ENCODE peak calls at places on chromosomes 11 and 22, in four cellular contexts. One of them, this sample, is unnamed.
A peak's percentile ranks its signal among the peaks of the same experiment; 100 is the strongest.

GRCh38 chr11:79290766-79291165 is 150.1 kb downstream of the TENM4 start:
- DNase-seq in AG09309: no peak
- DNase-seq in AG04450: no peak
- DNase-seq in NB4: no peak
- DNase-seq in this sample: no peak

GRCh38 chr11:25298450-25298849 is 801.6 kb downstream of the LUZP2 start:
- DNase-seq in AG09309: no peak
- DNase-seq in AG04450: no peak
- DNase-seq in NB4: no peak
- DNase-seq in this sample: no peak

GRCh38 chr11:93001812-93002211 is 32.4 kb downstream of the MTNR1B start:
- DNase-seq in AG09309: no peak
- DNase-seq in AG04450: no peak
- DNase-seq in NB4: no peak
- DNase-seq in this sample: no peak

GRCh38 chr11:119134389-119134978 is 13.1 kb downstream of the HINFP start:
- DNase-seq in AG09309: no peak
- DNase-seq in AG04450: no peak
- DNase-seq in NB4: peak; percentile 57
- DNase-seq in this sample: no peak

GRCh38 chr22:45731041-45731797 is 59.6 kb downstream of the ATXN10 start:
- DNase-seq in AG09309: no peak
- DNase-seq in AG04450: no peak
- DNase-seq in NB4: no peak
- DNase-seq in this sample: no peak

GRCh38 chr11:819943-820649 is 1.4 kb downstream of the PNPLA2 start:
- DNase-seq in AG09309: no peak
- DNase-seq in AG04450: no peak
- DNase-seq in NB4: peak; percentile 93
- DNase-seq in this sample: peak; percentile 91

GRCh38 chr22:47434336-47435203 is 672.1 kb downstream of the TBC1D22A start:
- DNase-seq in AG09309: no peak
- DNase-seq in AG04450: no peak
- DNase-seq in NB4: no peak
- DNase-seq in this sample: peak; percentile 36

GRCh38 chr11:121807051-121807450 is 309.0 kb downstream of the BLID start:
- DNase-seq in AG09309: no peak
- DNase-seq in AG04450: no peak
- DNase-seq in NB4: no peak
- DNase-seq in this sample: no peak

GRCh38 chr22:49262167-49262566 is 565.5 kb downstream of the BRD1 start:
- DNase-seq in AG09309: no peak
- DNase-seq in AG04450: no peak
- DNase-seq in NB4: no peak
- DNase-seq in this sample: no peak

GRCh38 chr11:117925198-117925925 is 3.8 kb downstream of the TMPRSS13 start:
- DNase-seq in AG09309: no peak
- DNase-seq in AG04450: no peak
- DNase-seq in NB4: no peak
- DNase-seq in this sample: no peak

GRCh38 chr11:15911377-15912044 is 444.8 kb downstream of the SOX6 start:
- DNase-seq in AG09309: no peak
- DNase-seq in AG04450: peak; percentile 46
- DNase-seq in NB4: no peak
- DNase-seq in this sample: peak; percentile 76

GRCh38 chr11:119120639-119121007 is 757 bp upstream of the HINFP start:
- DNase-seq in AG09309: no peak
- DNase-seq in AG04450: peak; percentile 53
- DNase-seq in NB4: peak; percentile 39
- DNase-seq in this sample: no peak

GRCh38 chr22:27491888-27492287 is 309.7 kb downstream of the MN1 start:
- DNase-seq in AG09309: no peak
- DNase-seq in AG04450: no peak
- DNase-seq in NB4: no peak
- DNase-seq in this sample: no peak

GRCh38 chr11:99614353-99614752 is 593.6 kb downstream of the CNTN5 start:
- DNase-seq in AG09309: no peak
- DNase-seq in AG04450: no peak
- DNase-seq in NB4: no peak
- DNase-seq in this sample: no peak

GRCh38 chr11:87180743-87181142 is 143.0 kb downstream of the TMEM135 start:
- DNase-seq in AG09309: peak; percentile 14
- DNase-seq in AG04450: no peak
- DNase-seq in NB4: no peak
- DNase-seq in this sample: no peak

GRCh38 chr11:122758974-122759373 is 79.3 kb upstream of the CRTAM start:
- DNase-seq in AG09309: no peak
- DNase-seq in AG04450: no peak
- DNase-seq in NB4: no peak
- DNase-seq in this sample: no peak

GRCh38 chr11:10930961-10931760 is 73.3 kb upstream of the ZBED5 start:
- DNase-seq in AG09309: no peak
- DNase-seq in AG04450: peak; percentile 49
- DNase-seq in NB4: peak; percentile 72
- DNase-seq in this sample: peak; percentile 68

GRCh38 chr11:110584150-110584549 is 128.1 kb downstream of the ARHGAP20 start:
- DNase-seq in AG09309: no peak
- DNase-seq in AG04450: no peak
- DNase-seq in NB4: no peak
- DNase-seq in this sample: no peak

GRCh38 chr22:48832592-48832991 is 995.1 kb downstream of the BRD1 start:
- DNase-seq in AG09309: no peak
- DNase-seq in AG04450: no peak
- DNase-seq in NB4: peak; percentile 14
- DNase-seq in this sample: no peak

GRCh38 chr22:30285846-30286200 is 3.5 kb downstream of the CASTOR1 start:
- DNase-seq in AG09309: no peak
- DNase-seq in AG04450: no peak
- DNase-seq in NB4: no peak
- DNase-seq in this sample: no peak

GRCh38 chr22:45268167-45268957 is 16.4 kb upstream of the UPK3A start:
- DNase-seq in AG09309: no peak
- DNase-seq in AG04450: no peak
- DNase-seq in NB4: peak; percentile 34
- DNase-seq in this sample: no peak

GRCh38 chr22:30041881-30042280 is 38.4 kb upstream of the HORMAD2 start:
- DNase-seq in AG09309: no peak
- DNase-seq in AG04450: no peak
- DNase-seq in NB4: no peak
- DNase-seq in this sample: no peak

GRCh38 chr11:92424281-92424680 is 199.7 kb downstream of the FAT3 start:
- DNase-seq in AG09309: peak; percentile 43
- DNase-seq in AG04450: no peak
- DNase-seq in NB4: no peak
- DNase-seq in this sample: no peak

DNA sequence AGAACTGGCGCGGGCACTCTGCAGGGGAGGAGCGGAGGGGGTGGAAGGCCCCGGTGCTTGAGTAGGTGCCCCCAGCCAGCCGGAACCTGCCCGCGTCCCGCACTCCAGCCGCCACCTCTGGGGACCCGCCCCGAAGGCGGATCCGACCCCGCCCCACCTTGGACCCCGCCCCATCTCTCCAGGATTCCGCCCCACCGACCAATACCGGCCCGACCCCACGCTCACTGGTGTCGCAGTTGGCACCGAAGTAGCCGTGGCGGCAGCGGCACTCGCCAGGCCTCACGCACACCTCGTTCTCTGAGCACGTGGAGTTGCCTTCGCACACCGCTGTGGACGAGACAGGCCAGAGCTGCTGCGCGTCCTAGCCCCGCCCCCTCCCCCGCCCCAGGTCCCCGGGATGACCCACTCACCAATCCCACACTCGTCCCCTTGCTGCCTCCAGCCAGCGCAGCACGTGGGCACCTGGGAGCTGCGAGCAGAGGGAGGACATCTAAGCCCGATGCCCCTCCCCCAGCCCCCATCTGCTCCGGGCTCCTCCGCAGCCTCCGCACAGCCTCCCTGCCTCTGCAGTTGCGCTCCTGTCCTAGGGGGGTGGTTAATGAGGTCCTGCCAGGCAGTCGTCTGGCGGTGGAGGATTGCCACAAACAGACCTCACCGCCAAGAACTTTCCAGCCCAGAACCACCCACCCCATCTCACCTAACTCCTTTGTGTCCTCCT is 5.9 kb downstream of the SCARF2 start:
- DNase-seq in AG09309: no peak
- DNase-seq in AG04450: no peak
- DNase-seq in NB4: no peak
- DNase-seq in this sample: no peak
- H3K4me3 ChIP-seq in AG09309: no peak overlapping the region
- H3K4me3 ChIP-seq in AG04450: no peak overlapping the region
- H3K4me3 ChIP-seq in NB4: no peak overlapping the region
- H3K4me3 ChIP-seq in this sample: peak overlapping the region; percentile 32

DNA sequence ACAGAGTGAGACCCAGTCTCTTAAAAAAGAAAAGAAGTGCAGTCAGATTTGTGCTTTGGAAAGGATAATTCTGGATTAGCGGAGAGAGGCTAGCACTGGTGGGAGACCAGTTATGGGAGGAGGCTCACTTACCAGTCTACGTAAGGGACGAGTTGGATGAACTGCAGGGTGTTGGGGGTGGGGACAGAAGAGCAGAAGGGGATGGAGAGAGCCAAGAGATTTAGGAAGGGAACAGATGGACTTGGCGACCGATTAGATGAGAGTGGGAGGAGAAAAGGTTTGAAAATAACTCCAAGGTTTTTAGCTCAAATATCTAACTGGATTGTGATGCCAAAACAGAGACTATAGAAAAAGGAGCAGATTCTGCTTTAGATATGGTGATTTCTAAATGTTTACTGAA is 81.4 kb downstream of the SFI1 start:
- DNase-seq in AG09309: no peak
- DNase-seq in AG04450: no peak
- DNase-seq in NB4: no peak
- DNase-seq in this sample: no peak
- H3K4me3 ChIP-seq in AG09309: no peak overlapping the region
- H3K4me3 ChIP-seq in AG04450: no peak overlapping the region
- H3K4me3 ChIP-seq in NB4: no peak overlapping the region
- H3K4me3 ChIP-seq in this sample: no peak overlapping the region

GRCh38 chr11:74951241-74951640 is 2.2 kb downstream of the SPCS2 start:
- DNase-seq in AG09309: no peak
- DNase-seq in AG04450: no peak
- DNase-seq in NB4: no peak
- DNase-seq in this sample: no peak
- H3K4me3 ChIP-seq in AG09309: no peak overlapping the region
- H3K4me3 ChIP-seq in AG04450: no peak overlapping the region
- H3K4me3 ChIP-seq in NB4: peak overlapping the region; percentile 89
- H3K4me3 ChIP-seq in this sample: no peak overlapping the region

DNA sequence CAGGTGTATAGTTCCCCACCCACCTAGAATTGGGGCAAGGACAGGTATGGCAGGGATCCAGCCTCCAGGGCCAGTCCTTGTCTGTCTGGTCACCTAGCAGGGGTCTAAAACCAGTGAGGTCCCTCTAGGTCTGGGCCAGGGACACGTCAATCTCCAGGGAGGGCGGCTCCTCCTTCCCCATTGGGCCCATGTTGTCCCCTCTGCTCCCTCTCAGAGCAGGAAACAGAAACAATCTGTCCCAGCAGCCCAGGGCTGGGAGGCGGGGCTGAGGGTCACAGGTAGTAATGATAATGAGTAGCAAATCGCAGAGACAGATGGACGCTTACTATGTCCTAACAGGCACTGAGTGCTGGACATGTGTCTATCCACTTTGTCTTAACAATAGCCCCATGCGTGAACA is 22.8 kb upstream of the SYT7 start:
- DNase-seq in AG09309: no peak
- DNase-seq in AG04450: no peak
- DNase-seq in NB4: no peak
- DNase-seq in this sample: no peak
- H3K4me3 ChIP-seq in AG09309: no peak overlapping the region
- H3K4me3 ChIP-seq in AG04450: no peak overlapping the region
- H3K4me3 ChIP-seq in NB4: no peak overlapping the region
- H3K4me3 ChIP-seq in this sample: no peak overlapping the region

This sample was measured in right atrium auricular region.